ENCODE peak calls at places on chromosomes 4 and X, in nine cellular contexts. L, S, X, V, R, O, K, D and U are unnamed samples.

GRCh38 chr4:57156242-57156990 is 46.2 kb upstream of the IGFBP7 start:
- DNase-seq in X (no peak), L (no peak), V (no peak), R (no peak), S (no peak), K (no peak), D (no peak), O (no peak), U (no peak)

GRCh38 chr4:932713-933070 is 432 bp downstream of the TMEM175 start:
- DNase-seq in R (peak; percentile 49), D (peak; percentile 34), O (no peak), S (no peak), X (peak; percentile 55), K (no peak), V (no peak), L (no peak), U (no peak)

GRCh38 chr4:8283161-8283560 is 13.6 kb downstream of the HTRA3 start:
- DNase-seq in L (no peak), X (no peak), K (no peak), S (no peak), D (no peak), V (no peak), R (peak; percentile 13), O (no peak), U (no peak)

GRCh38 chrX:38335382-38335781 is 8.1 kb upstream of the RPGR start:
- DNase-seq in S (no peak), O (no peak), D (no peak), R (no peak), V (no peak), L (peak; percentile 17), K (no peak), X (no peak), U (no peak)

GRCh38 chr4:26088433-26088928 is 174.5 kb downstream of the SMIM20 start:
- DNase-seq in V (no peak), O (no peak), S (peak; percentile 25), R (no peak), K (peak; percentile 75), L (no peak), D (no peak), X (no peak), U (no peak)

GRCh38 chr4:39120418-39120817 is 58.4 kb downstream of the KLHL5 start:
- DNase-seq in L (no peak), K (no peak), R (no peak), S (no peak), X (no peak), D (no peak), V (no peak), O (no peak), U (no peak)

GRCh38 chrX:31546130-31546529 is 474.3 kb upstream of the FTHL17 start:
- DNase-seq in D (no peak), L (peak; percentile 80), R (no peak), X (no peak), V (no peak), S (no peak), K (peak; percentile 91), O (no peak), U (no peak)

GRCh38 chrX:110408949-110409588 is 50.4 kb downstream of the RTL9 start:
- DNase-seq in K (no peak), X (no peak), S (no peak), O (no peak), D (no peak), L (no peak), R (no peak), V (no peak), U (no peak)

GRCh38 chrX:150074175-150074574 is 135.9 kb upstream of the EOLA2 start:
- DNase-seq in D (no peak), K (peak; percentile 45), X (no peak), V (no peak), O (no peak), L (no peak), S (no peak), R (no peak), U (no peak)

GRCh38 chrX:17412692-17413091 is 37.7 kb downstream of the NHS start:
- DNase-seq in K (peak; percentile 87), S (no peak), D (no peak), O (no peak), V (no peak), R (no peak), L (no peak), X (no peak), U (no peak)

GRCh38 chrX:122272011-122272410 is 912.1 kb upstream of the GRIA3 start:
- DNase-seq in L (no peak), K (no peak), V (no peak), R (no peak), S (no peak), X (no peak), O (no peak), D (no peak), U (no peak)

GRCh38 chr4:67926485-67926884 is 36.8 kb downstream of the TMPRSS11A start:
- DNase-seq in D (no peak), O (no peak), R (no peak), K (no peak), L (no peak), X (no peak), V (no peak), S (no peak), U (no peak)

GRCh38 chr4:174189392-174190029 is 94.0 kb downstream of the FBXO8 start:
- DNase-seq in L (no peak), D (no peak), S (no peak), X (peak; percentile 20), O (no peak), K (no peak), V (no peak), R (no peak), U (no peak)

GRCh38 chr4:31187979-31188378 is 467.8 kb downstream of the PCDH7 start:
- DNase-seq in K (no peak), O (no peak), R (no peak), L (no peak), V (no peak), X (no peak), D (no peak), S (no peak), U (no peak)

GRCh38 chr4:31193516-31193915 is 473.3 kb downstream of the PCDH7 start:
- DNase-seq in V (no peak), R (no peak), K (no peak), L (peak; percentile 18), D (no peak), O (no peak), S (no peak), X (no peak), U (no peak)

GRCh38 chr4:31192372-31192771 is 472.2 kb downstream of the PCDH7 start:
- DNase-seq in D (no peak), K (no peak), R (no peak), X (no peak), S (no peak), L (no peak), O (no peak), V (no peak), U (no peak)

GRCh38 chr4:31185014-31185585 is 464.9 kb downstream of the PCDH7 start:
- DNase-seq in R (no peak), L (no peak), X (no peak), S (no peak), K (no peak), O (no peak), V (no peak), D (no peak), U (no peak)

GRCh38 chr4:31189938-31190337 is 469.8 kb downstream of the PCDH7 start:
- DNase-seq in S (no peak), D (no peak), R (no peak), V (no peak), K (no peak), L (no peak), O (no peak), X (no peak), U (no peak)
- TF ChIP-seq CTCF in S (no peak), D (no peak), R (no peak), V (no peak), K (no peak), L (no peak), O (no peak), X (no peak), U (no peak)

GRCh38 chr4:110163327-110164070 is 34.9 kb downstream of the ELOVL6 start:
- DNase-seq in S (no peak), D (no peak), O (no peak), L (no peak), R (no peak), V (no peak), X (no peak), K (peak; percentile 92), U (no peak)
- TF ChIP-seq CTCF in S (no peak), D (no peak), O (no peak), L (no peak), R (no peak), V (no peak), X (no peak), K (peak; percentile 7), U (no peak)

GRCh38 chrX:147910607-147911006 is 1.1 kb upstream of the FMR1 start:
- DNase-seq in D (no peak), S (no peak), X (no peak), V (no peak), O (no peak), K (no peak), R (no peak), L (no peak), U (no peak)
- TF ChIP-seq CTCF in D (no peak), S (no peak), X (no peak), V (no peak), O (no peak), K (no peak), R (no peak), L (no peak), U (no peak)

DNA sequence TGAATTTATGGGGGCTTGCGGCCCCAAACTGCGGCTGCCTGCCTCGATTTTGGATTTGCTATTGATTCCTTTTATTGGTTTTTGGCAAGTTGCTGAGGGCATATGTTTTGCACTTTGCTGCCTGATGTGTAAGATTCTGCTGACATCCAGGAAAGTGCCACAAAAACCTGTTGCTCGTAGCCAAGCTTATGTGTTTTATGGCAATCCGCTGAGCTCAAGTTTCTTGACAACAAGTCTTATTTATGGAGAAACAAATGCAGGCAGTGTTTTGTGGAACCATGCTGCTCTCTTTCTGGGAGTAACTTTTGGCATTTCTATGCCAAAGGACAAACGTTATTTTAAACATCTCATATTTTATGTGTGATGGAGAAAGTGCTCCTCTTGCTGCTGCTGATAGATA is 97.3 kb upstream of the DDIT4L start:
- DNase-seq in S (no peak), K (no peak), R (no peak), X (no peak), V (no peak), L (no peak), O (no peak), D (no peak), U (no peak)
- TF ChIP-seq CTCF in S (no peak), K (no peak), R (no peak), X (no peak), V (no peak), L (no peak), O (no peak), D (no peak), U (no peak)

GRCh38 chrX:6371353-6371752 is 142.7 kb upstream of the NLGN4X start:
- DNase-seq in O (no peak), K (no peak), S (no peak), L (no peak), V (no peak), D (no peak), R (no peak), X (no peak), U (no peak)
- TF ChIP-seq CTCF in O (no peak), K (no peak), S (no peak), L (no peak), V (no peak), D (no peak), R (no peak), X (no peak), U (no peak)